ENCODE peak calls at places on chromosomes 7 and 10, in nine cellular contexts. H is astrocyte; E is midbrain; A is GDM1; J is iPS-NIHi11; N is T-helper 22 cell; R is activated CD8-positive, alpha-beta memory T cell treated with anti-CD3 and anti-CD28 coated beads, Interleukin-2, amount 10 ng/mL, durations not matched to agents 7 days and 5 days; O is activated CD4-positive, CD25-positive, alpha-beta regulatory T cell; G is mesenteric fat pad. Y is an unnamed sample.

GRCh38 chr10:1551636-1552338 is 185.5 kb downstream of the ADARB2 start:
- DNase-seq in O (no peak), R (no peak), J (peak), E (no peak), A (no peak), G (peak), H (no peak), N (no peak), Y (no peak)

GRCh38 chr7:35254496-35255416 is 856 bp upstream of the TBX20 start:
- DNase-seq in N (no peak), E (no peak), H (no peak), R (no peak), G (no peak), A (no peak), J (no peak), O (no peak), Y (no peak)

GRCh38 chr10:69315610-69316312 is 37.5 kb downstream of the HK1 start:
- DNase-seq in J (no peak), O (no peak), A (no peak), E (no peak), H (no peak), G (no peak), N (no peak), R (no peak), Y (no peak)

GRCh38 chr10:77710081-77710551 is 72.5 kb upstream of the KCNMA1 start:
- DNase-seq in O (no peak), N (no peak), A (no peak), E (no peak), G (peak), J (peak), H (no peak), R (peak), Y (no peak)

GRCh38 chr10:88849224-88849623 is 2.4 kb downstream of the ANKRD22 start:
- DNase-seq in E (no peak), A (no peak), O (no peak), R (no peak), N (no peak), G (no peak), J (no peak), H (peak), Y (no peak)

GRCh38 chr7:32515890-32516550 is 20.7 kb downstream of the AVL9 start:
- DNase-seq in N (no peak), O (no peak), R (no peak), A (no peak), J (no peak), E (no peak), G (no peak), H (peak), Y (no peak)

GRCh38 chr10:11012476-11012875 is 5.2 kb upstream of the CELF2 start:
- DNase-seq in R (no peak), E (no peak), H (no peak), O (no peak), G (no peak), N (no peak), J (no peak), A (no peak), Y (no peak)

GRCh38 chr7:42981595-42981994 is 49.4 kb downstream of the MRPL32 start:
- DNase-seq in O (no peak), G (no peak), E (no peak), J (no peak), N (no peak), H (no peak), R (no peak), A (no peak), Y (no peak)

GRCh38 chr7:150934045-150934766 is 43.9 kb downstream of the KCNH2 start:
- DNase-seq in R (no peak), A (no peak), O (no peak), N (no peak), H (no peak), J (no peak), G (peak), E (no peak), Y (no peak)

GRCh38 chr7:20831976-20832375 is 45.3 kb upstream of the SP8 start:
- DNase-seq in G (no peak), A (no peak), J (peak), O (no peak), R (no peak), E (no peak), N (no peak), H (no peak), Y (no peak)

GRCh38 chr10:88965016-88965415 is 12.4 kb upstream of the ACTA2 start:
- DNase-seq in R (no peak), N (no peak), G (no peak), J (no peak), O (no peak), A (no peak), E (no peak), H (no peak), Y (no peak)

GRCh38 chr7:22576941-22577927 is 77.2 kb upstream of the STEAP1B start:
- DNase-seq in G (no peak), H (peak), O (no peak), N (no peak), R (no peak), J (peak), A (no peak), E (peak), Y (no peak)

GRCh38 chr7:27140108-27140842 is 3.2 kb downstream of the HOXA5 start:
- DNase-seq in G (no peak), J (no peak), H (no peak), O (no peak), E (no peak), R (no peak), N (no peak), A (no peak), Y (no peak)

GRCh38 chr7:96321670-96322372 is at the start of gene SLC25A13:
- DNase-seq in E (peak), G (peak), O (peak), N (peak), J (peak), A (peak), R (peak), H (peak), Y (peak)

GRCh38 chr10:127909716-127910463 is 3.0 kb downstream of the PTPRE start:
- DNase-seq in E (no peak), G (no peak), H (no peak), O (no peak), R (no peak), J (no peak), N (no peak), A (no peak), Y (no peak)

GRCh38 chr7:39898867-39899266 is 51.2 kb upstream of the CDK13 start:
- DNase-seq in R (no peak), G (no peak), J (no peak), H (no peak), A (no peak), E (no peak), O (no peak), N (no peak), Y (no peak)

GRCh38 chr7:47941136-47941844 is 7.0 kb downstream of the PKD1L1 start:
- DNase-seq in O (no peak), J (no peak), H (peak), A (no peak), N (no peak), E (no peak), R (no peak), G (no peak), Y (no peak)

GRCh38 chr7:103795112-103795511 is 194.3 kb downstream of the RELN start:
- DNase-seq in R (no peak), G (no peak), H (no peak), N (no peak), A (no peak), J (no peak), O (no peak), E (no peak), Y (no peak)

GRCh38 chr7:22442187-22442886 is 57.7 kb downstream of the STEAP1B start:
- DNase-seq in O (no peak), N (no peak), H (no peak), E (no peak), A (no peak), J (no peak), R (no peak), G (no peak), Y (no peak)

GRCh38 chr10:103820101-103821062 is 35.0 kb downstream of the SH3PXD2A start:
- DNase-seq in O (no peak), J (peak), E (no peak), N (no peak), A (peak), G (no peak), R (no peak), H (peak), Y (no peak)

GRCh38 chr7:39624202-39624807 is 933 bp downstream of the RALA start:
- DNase-seq in G (no peak), E (no peak), O (no peak), R (no peak), J (peak), N (peak), H (no peak), A (no peak), Y (no peak)

GRCh38 chr10:14396441-14397048 is 65.8 kb upstream of the FRMD4A start:
- DNase-seq in A (no peak), N (no peak), O (no peak), G (no peak), H (peak), J (peak), E (no peak), R (no peak), Y (no peak)

GRCh38 chr7:106010866-106011265 is 47.8 kb downstream of the CDHR3 start:
- DNase-seq in J (no peak), H (peak), R (no peak), E (no peak), A (no peak), N (no peak), G (no peak), O (no peak), Y (no peak)

GRCh38 chr7:95758187-95758586 is 14.2 kb upstream of the DYNC1I1 start:
- DNase-seq in H (no peak), J (no peak), G (no peak), N (no peak), E (no peak), O (no peak), A (no peak), R (no peak), Y (no peak)

GRCh38 chr10:68647928-68648327 is 73.1 kb upstream of the CCAR1 start:
- DNase-seq in N (no peak), H (peak), A (no peak), G (no peak), O (no peak), R (no peak), E (no peak), J (no peak), Y (no peak)

GRCh38 chr10:132654708-132655661 is 117.4 kb downstream of the INPP5A start:
- DNase-seq in H (no peak), R (peak), O (peak), N (no peak), A (peak), J (peak), E (peak), G (no peak), Y (peak)

GRCh38 chr10:133266056-133266795 is 10.4 kb downstream of the ADAM8 start:
- DNase-seq in G (no peak), H (no peak), J (no peak), E (no peak), N (no peak), A (no peak), O (no peak), R (no peak), Y (no peak)

GRCh38 chr10:116774728-116775151 is 32.4 kb upstream of the HSPA12A start:
- DNase-seq in G (peak), A (no peak), O (no peak), R (no peak), H (no peak), J (no peak), E (no peak), N (no peak), Y (no peak)

GRCh38 chr7:154862153-154862791 is 140.7 kb downstream of the PAXIP1 start:
- DNase-seq in R (no peak), G (peak), N (no peak), O (no peak), J (no peak), H (no peak), E (no peak), A (no peak), Y (no peak)

GRCh38 chr10:77791506-77791905 is 135.0 kb downstream of the DLG5 start:
- DNase-seq in H (no peak), N (no peak), R (no peak), G (no peak), O (no peak), E (no peak), J (no peak), A (no peak), Y (no peak)

GRCh38 chr7:2645274-2645868 is 13.6 kb downstream of the TTYH3 start:
- DNase-seq in E (no peak), H (no peak), G (no peak), O (no peak), R (peak), J (no peak), A (peak), N (no peak), Y (peak)

Y was measured in CD8-positive, alpha-beta T cell.